ENCODE peak calls at places on chromosomes 16 and 17, in ten cellular contexts. J is epithelial cell of esophagus; D is CD8-positive, alpha-beta T cell; Y is thoracic aorta; M is GM06990; E is AG04449; L is neural crest cell; R is neural progenitor cell; S is AG09309; F is upper lobe of right lung. Q is an unnamed sample.

GRCh38 chr16:69204106-69204655 is 17.2 kb downstream of the SNTB2 start:
- DNase-seq in J (no peak), E (no peak), M (no peak), L (no peak), S (no peak), Y (no peak), D (no peak), F (no peak), R (no peak), Q (no peak)

GRCh38 chr17:58344047-58344790 is 7.8 kb downstream of the SUPT4H1 start:
- DNase-seq in M (peak), Y (no peak), E (no peak), S (no peak), D (peak), L (no peak), J (no peak), F (peak), R (no peak), Q (peak)

GRCh38 chr17:80539022-80539421 is 5.6 kb upstream of the RPTOR start:
- DNase-seq in R (peak), Y (no peak), S (no peak), M (no peak), F (no peak), J (no peak), L (no peak), E (no peak), D (no peak), Q (no peak)

GRCh38 chr17:48550313-48551205 is 5.7 kb upstream of the HOXB2 start:
- DNase-seq in Y (no peak), R (peak), S (no peak), J (no peak), M (no peak), L (no peak), F (no peak), D (no peak), E (no peak), Q (no peak)

GRCh38 chr16:88561485-88562369 is 8.5 kb upstream of the ZC3H18 start:
- DNase-seq in J (peak), M (no peak), R (peak), F (no peak), E (no peak), L (peak), Y (no peak), D (peak), S (no peak), Q (peak)

GRCh38 chr16:30896203-30896889 is at the start of gene CTF1:
- DNase-seq in J (peak), R (peak), L (peak), E (peak), S (peak), D (no peak), F (peak), Y (no peak), M (no peak), Q (no peak)

GRCh38 chr17:46009681-46010596 is 10.9 kb downstream of the STH start:
- DNase-seq in F (no peak), D (no peak), Y (no peak), E (no peak), S (peak), M (no peak), J (peak), L (no peak), R (no peak), Q (no peak)

GRCh38 chr17:76598004-76598439 is 12.4 kb upstream of the ST6GALNAC2 start:
- DNase-seq in M (no peak), J (no peak), Y (no peak), E (no peak), F (no peak), R (no peak), D (no peak), L (no peak), S (no peak), Q (no peak)

GRCh38 chr17:7435676-7436555 is 681 bp downstream of the TMEM102 start:
- DNase-seq in R (peak), L (no peak), Y (no peak), D (peak), M (peak), S (no peak), F (peak), J (peak), E (no peak), Q (peak)

GRCh38 chr17:40304464-40304863 is 4.5 kb upstream of the RARA start:
- DNase-seq in Y (no peak), M (no peak), E (peak), R (no peak), F (no peak), D (no peak), J (no peak), L (no peak), S (no peak), Q (no peak)

GRCh38 chr17:7330099-7331015 is 1.2 kb upstream of the NEURL4 start:
- DNase-seq in R (peak), J (peak), D (peak), Y (no peak), F (peak), M (peak), L (peak), E (no peak), S (no peak), Q (peak)

DNA sequence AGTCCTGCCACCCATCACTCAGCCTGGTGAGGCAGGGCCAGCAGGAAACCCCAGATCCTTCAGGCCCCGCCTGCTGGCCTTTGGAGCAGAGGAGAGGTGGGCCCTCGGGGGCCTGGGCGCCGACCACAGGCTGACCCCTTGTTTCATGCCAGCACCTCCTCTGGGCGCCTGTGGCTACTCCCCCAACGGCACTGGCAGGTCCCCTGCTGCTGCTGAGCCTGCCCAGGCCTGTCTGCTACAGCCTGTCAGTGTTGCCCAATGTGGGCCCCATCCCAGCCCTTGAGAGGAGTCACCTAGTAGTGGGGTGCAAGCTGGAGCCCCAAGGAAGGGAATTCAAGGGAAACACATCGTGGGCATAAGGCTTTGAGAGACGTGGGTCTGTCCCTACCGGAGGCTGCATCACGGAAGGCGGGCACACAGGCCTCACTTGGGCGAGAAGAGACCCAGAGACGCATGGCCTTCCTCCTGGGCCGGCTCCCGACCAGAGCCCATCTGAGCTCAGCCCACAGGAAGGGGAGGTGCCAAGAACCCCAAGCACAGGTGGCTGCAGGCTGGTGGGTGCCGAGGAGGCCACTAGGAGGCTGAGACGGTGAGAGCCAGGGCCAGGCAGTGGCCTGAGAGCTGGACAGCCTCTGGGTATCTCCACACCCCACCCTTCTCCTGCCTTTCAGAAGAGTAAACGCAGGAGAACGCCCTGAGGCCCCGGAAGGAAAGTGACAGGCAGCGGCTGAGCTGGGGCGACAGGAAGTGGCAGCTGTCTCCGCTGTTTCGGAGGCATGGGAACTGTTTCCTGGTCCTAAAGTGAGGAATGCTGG is 8.1 kb upstream of the FASN start:
- DNase-seq in J (peak), D (peak), E (no peak), L (peak), M (peak), R (peak), F (peak), Y (no peak), S (no peak), Q (peak)
- TF ChIP-seq CTCF in J (peak), D (peak), E (peak), L (peak), M (peak), R (peak), F (peak), Y (no peak), S (peak), Q (peak)

GRCh38 chr17:57108656-57109392 is 23.8 kb downstream of the AKAP1 start:
- DNase-seq in J (no peak), L (no peak), D (no peak), R (peak), S (no peak), Y (peak), M (no peak), E (no peak), F (no peak), Q (no peak)

GRCh38 chr17:57110579-57111367 is 25.7 kb downstream of the AKAP1 start:
- DNase-seq in Y (no peak), F (no peak), M (no peak), R (no peak), E (no peak), L (no peak), J (no peak), S (no peak), D (no peak), Q (no peak)

GRCh38 chr17:57110152-57110542 is 25.1 kb downstream of the AKAP1 start:
- DNase-seq in Y (no peak), S (no peak), F (no peak), E (no peak), L (no peak), M (no peak), D (no peak), R (no peak), J (no peak), Q (no peak)

GRCh38 chr17:57111386-57111785 is 26.3 kb downstream of the AKAP1 start:
- DNase-seq in Y (no peak), M (no peak), L (no peak), R (no peak), E (no peak), J (no peak), S (no peak), F (no peak), D (no peak), Q (no peak)

GRCh38 chr17:57109393-57110151 is 24.5 kb downstream of the AKAP1 start:
- DNase-seq in D (no peak), J (peak), F (no peak), R (peak), E (no peak), L (no peak), Y (no peak), M (no peak), S (no peak), Q (no peak)
- TF ChIP-seq CTCF in D (no peak), J (peak), F (peak), R (peak), E (no peak), L (peak), Y (peak), M (no peak), S (no peak), Q (no peak)

GRCh38 chr16:9885457-9885856 is 296.8 kb downstream of the GRIN2A start:
- DNase-seq in E (no peak), R (peak), S (no peak), J (no peak), F (no peak), L (no peak), D (no peak), M (no peak), Y (no peak), Q (no peak)

DNA sequence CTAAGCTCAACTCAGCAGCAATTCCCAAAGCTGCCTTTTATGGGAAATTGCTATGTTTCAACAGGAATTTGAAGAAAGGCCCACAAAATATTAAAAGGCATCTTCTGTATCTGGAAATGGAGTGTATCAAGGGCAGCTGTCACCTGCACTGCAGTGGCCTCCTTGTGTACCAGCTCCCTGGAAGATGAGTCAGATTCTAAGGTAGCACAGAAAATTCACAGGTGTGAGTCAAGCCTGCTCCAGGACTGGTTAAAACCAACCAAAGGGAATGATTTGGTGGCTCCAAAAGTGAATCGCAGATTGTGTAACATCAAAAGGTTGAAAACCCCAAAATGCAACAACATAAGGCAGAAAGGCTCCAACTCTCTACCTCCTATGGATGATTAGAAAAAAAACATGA is 296.4 kb downstream of the GRIN2A start:
- DNase-seq in S (no peak), Y (no peak), M (no peak), R (no peak), L (no peak), E (no peak), F (no peak), J (peak), D (no peak), Q (no peak)
- TF ChIP-seq CTCF in S (no peak), Y (no peak), M (no peak), R (no peak), L (no peak), E (no peak), F (no peak), J (no peak), D (no peak), Q (no peak)

GRCh38 chr16:2465653-2466415 is 5.3 kb upstream of the NTN3 start:
- DNase-seq in L (no peak), Y (no peak), F (no peak), E (no peak), D (no peak), M (no peak), R (peak), J (no peak), S (no peak), Q (no peak)
- TF ChIP-seq CTCF in L (peak), Y (no peak), F (peak), E (no peak), D (no peak), M (peak), R (peak), J (peak), S (peak), Q (no peak)

DNA sequence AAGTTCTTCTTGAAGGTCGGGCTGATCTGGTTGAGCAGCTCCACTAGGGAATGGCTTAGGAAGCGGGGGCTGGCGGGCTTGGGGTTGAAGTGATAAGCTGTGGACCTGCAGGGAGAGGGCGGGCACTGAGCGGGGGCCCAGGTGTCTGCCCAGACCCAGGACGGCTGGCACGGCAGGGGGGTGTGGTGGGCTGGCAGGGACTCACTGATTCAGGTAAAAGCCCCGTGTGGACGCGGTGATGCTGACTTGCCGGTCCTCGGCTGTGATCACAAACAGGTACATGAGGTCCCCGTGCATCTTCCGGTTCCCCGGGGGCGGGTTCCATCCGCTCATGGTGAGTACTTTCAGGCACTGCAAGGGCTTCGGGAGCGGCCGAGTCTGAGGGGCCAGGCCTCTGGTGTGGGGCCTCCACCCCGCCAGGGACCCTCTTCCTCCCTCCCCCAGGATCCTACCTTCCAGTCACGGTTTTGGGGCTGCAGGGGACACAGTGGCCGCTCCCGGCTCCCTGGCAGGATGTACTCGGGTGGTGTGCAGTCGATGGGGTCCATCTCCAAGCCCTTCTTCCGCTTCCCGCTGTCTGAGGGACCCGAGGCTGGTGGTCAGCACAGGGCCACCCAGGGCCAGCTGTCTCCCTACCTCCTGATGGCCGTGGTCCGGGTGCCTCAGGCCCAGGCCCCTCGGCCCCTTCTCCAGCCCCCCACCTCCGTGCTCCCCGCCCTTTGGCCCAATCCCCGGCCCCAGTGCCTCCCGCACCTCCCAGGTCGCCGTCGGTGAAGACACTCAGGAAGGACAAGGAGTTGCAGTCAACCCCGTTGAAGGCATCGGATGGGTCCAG is 10.2 kb downstream of the CLUH start:
- DNase-seq in D (no peak), Y (no peak), F (peak), J (no peak), S (no peak), M (no peak), E (no peak), L (no peak), R (no peak), Q (no peak)
- TF ChIP-seq CTCF in D (no peak), Y (no peak), F (no peak), J (no peak), S (no peak), M (no peak), E (no peak), L (no peak), R (no peak), Q (no peak)

GRCh38 chr16:78506372-78507193 is 407.1 kb downstream of the WWOX start:
- DNase-seq in F (no peak), D (no peak), M (no peak), R (no peak), L (no peak), Y (no peak), E (no peak), J (no peak), S (no peak), Q (no peak)

GRCh38 chr16:78503501-78504110 is 404.2 kb downstream of the WWOX start:
- DNase-seq in R (peak), E (no peak), J (peak), F (no peak), M (peak), D (no peak), Y (peak), S (no peak), L (peak), Q (peak)

GRCh38 chr16:78507576-78507975 is 408.1 kb downstream of the WWOX start:
- DNase-seq in R (no peak), D (no peak), Y (no peak), M (no peak), E (no peak), F (no peak), S (no peak), J (no peak), L (no peak), Q (no peak)

GRCh38 chr16:78504391-78504945 is 405.0 kb downstream of the WWOX start:
- DNase-seq in R (no peak), Y (no peak), S (no peak), J (no peak), F (no peak), L (no peak), D (no peak), M (no peak), E (no peak), Q (no peak)

GRCh38 chr16:78505544-78506371 is 406.3 kb downstream of the WWOX start:
- DNase-seq in M (no peak), D (no peak), L (no peak), S (no peak), F (peak), Y (peak), R (no peak), J (no peak), E (no peak), Q (no peak)
- TF ChIP-seq CTCF in M (no peak), D (no peak), L (no peak), S (no peak), F (peak), Y (peak), R (peak), J (no peak), E (no peak), Q (no peak)

GRCh38 chr17:67016039-67016762 is 28.2 kb upstream of the CACNG1 start:
- DNase-seq in J (no peak), E (no peak), M (no peak), R (no peak), L (no peak), S (no peak), Y (no peak), D (no peak), F (no peak), Q (no peak)
- TF ChIP-seq CTCF in J (no peak), E (no peak), M (no peak), R (peak), L (no peak), S (no peak), Y (no peak), D (no peak), F (no peak), Q (no peak)

GRCh38 chr17:17505151-17505550 is 9.0 kb upstream of the RASD1 start:
- DNase-seq in J (no peak), D (no peak), S (no peak), R (no peak), M (no peak), L (no peak), Y (no peak), E (no peak), F (no peak), Q (no peak)
- TF ChIP-seq CTCF in J (no peak), D (no peak), S (no peak), R (no peak), M (no peak), L (no peak), Y (no peak), E (no peak), F (no peak), Q (no peak)